ENCODE peak calls at places on chromosomes 13 and 19, in six cellular contexts. One of them, this sample, is unnamed.

GRCh38 chr19:46717034-46717715 is at the start of gene PRKD2:
- DNase-seq in H1: no peak
- DNase-seq in SK-N-SH: peak
- DNase-seq in HepG2: peak
- DNase-seq in K562: peak
- DNase-seq in HCT116: no peak
- DNase-seq in this sample: peak

GRCh38 chr19:57434386-57435061 is 601 bp upstream of the ZNF749 start:
- DNase-seq in H1: no peak
- DNase-seq in SK-N-SH: no peak
- DNase-seq in HepG2: no peak
- DNase-seq in K562: no peak
- DNase-seq in HCT116: no peak
- DNase-seq in this sample: no peak

GRCh38 chr19:51119675-51120074 is 5.0 kb upstream of the SIGLEC9 start:
- DNase-seq in H1: no peak
- DNase-seq in SK-N-SH: no peak
- DNase-seq in HepG2: no peak
- DNase-seq in K562: no peak
- DNase-seq in HCT116: no peak
- DNase-seq in this sample: no peak

GRCh38 chr19:13031917-13032623 is 36.8 kb downstream of the NFIX start:
- DNase-seq in H1: no peak
- DNase-seq in SK-N-SH: no peak
- DNase-seq in HepG2: peak
- DNase-seq in K562: no peak
- DNase-seq in HCT116: no peak
- DNase-seq in this sample: no peak

GRCh38 chr19:19137556-19138109 is 645 bp downstream of the TMEM161A start:
- DNase-seq in H1: no peak
- DNase-seq in SK-N-SH: peak
- DNase-seq in HepG2: no peak
- DNase-seq in K562: peak
- DNase-seq in HCT116: no peak
- DNase-seq in this sample: no peak

GRCh38 chr19:10270616-10271394 is at the start of gene ICAM1:
- DNase-seq in H1: no peak
- DNase-seq in SK-N-SH: peak
- DNase-seq in HepG2: peak
- DNase-seq in K562: peak
- DNase-seq in HCT116: no peak
- DNase-seq in this sample: no peak

GRCh38 chr19:12841094-12841493 is 2.8 kb downstream of the MAST1 start:
- DNase-seq in H1: peak
- DNase-seq in SK-N-SH: peak
- DNase-seq in HepG2: no peak
- DNase-seq in K562: peak
- DNase-seq in HCT116: no peak
- DNase-seq in this sample: peak

GRCh38 chr19:8722032-8722431 is 598 bp downstream of the OR2Z1 start:
- DNase-seq in H1: no peak
- DNase-seq in SK-N-SH: no peak
- DNase-seq in HepG2: no peak
- DNase-seq in K562: no peak
- DNase-seq in HCT116: no peak
- DNase-seq in this sample: no peak

GRCh38 chr13:77563110-77563509 is 27.6 kb downstream of the SCEL start:
- DNase-seq in H1: no peak
- DNase-seq in SK-N-SH: no peak
- DNase-seq in HepG2: peak
- DNase-seq in K562: no peak
- DNase-seq in HCT116: no peak
- DNase-seq in this sample: no peak

GRCh38 chr13:107865643-107866006 is 349.7 kb downstream of the LIG4 start:
- DNase-seq in H1: no peak
- DNase-seq in SK-N-SH: no peak
- DNase-seq in HepG2: no peak
- DNase-seq in K562: no peak
- DNase-seq in HCT116: no peak
- DNase-seq in this sample: peak

GRCh38 chr13:40813662-40814454 is 24.4 kb downstream of the SLC25A15 start:
- DNase-seq in H1: no peak
- DNase-seq in SK-N-SH: peak
- DNase-seq in HepG2: peak
- DNase-seq in K562: no peak
- DNase-seq in HCT116: no peak
- DNase-seq in this sample: peak

GRCh38 chr13:48978942-48979601 is 3.4 kb downstream of the FNDC3A start:
- DNase-seq in H1: no peak
- DNase-seq in SK-N-SH: no peak
- DNase-seq in HepG2: no peak
- DNase-seq in K562: peak
- DNase-seq in HCT116: no peak
- DNase-seq in this sample: no peak

GRCh38 chr13:99203601-99204579 is 3.2 kb downstream of the UBAC2 start:
- DNase-seq in H1: no peak
- DNase-seq in SK-N-SH: no peak
- DNase-seq in HepG2: no peak
- DNase-seq in K562: no peak
- DNase-seq in HCT116: no peak
- DNase-seq in this sample: no peak

GRCh38 chr19:8329993-8330392 is 8.7 kb downstream of the RPS28 start:
- DNase-seq in H1: no peak
- DNase-seq in SK-N-SH: no peak
- DNase-seq in HepG2: no peak
- DNase-seq in K562: peak
- DNase-seq in HCT116: no peak
- DNase-seq in this sample: no peak

DNA sequence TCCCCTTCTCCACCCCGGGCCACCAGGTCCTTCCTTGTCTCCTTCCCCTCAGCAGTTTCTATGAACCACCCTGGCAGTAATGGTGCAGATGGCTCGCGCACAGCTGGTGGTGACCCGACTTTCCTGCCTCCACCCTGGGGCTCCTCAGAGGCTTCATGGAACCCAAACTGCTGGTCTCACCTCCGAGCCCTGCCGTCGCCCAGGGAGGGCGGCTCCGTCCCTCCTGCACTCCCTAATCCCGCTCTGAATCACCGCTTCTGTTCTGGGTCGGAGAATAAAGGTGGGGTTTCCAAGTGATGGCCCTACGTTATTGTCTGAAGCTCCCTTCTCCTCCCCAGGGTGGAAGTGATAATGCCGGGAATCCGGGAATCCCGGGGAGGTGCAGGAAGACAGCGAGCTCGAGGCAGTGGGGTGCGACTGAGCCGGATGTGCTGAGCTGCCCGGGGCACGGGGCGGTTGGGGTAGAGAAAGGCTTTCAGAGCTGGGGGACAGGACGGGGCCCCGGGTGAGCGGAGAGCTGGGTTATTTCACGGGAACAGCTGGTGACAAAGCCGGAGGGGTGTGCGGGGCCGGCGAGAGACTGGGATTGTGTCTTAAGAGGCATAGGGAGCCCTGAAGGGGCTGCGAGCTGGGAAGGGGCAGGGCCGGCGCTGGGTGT is 711 bp downstream of the FUT2 start:
- DNase-seq in H1: no peak
- DNase-seq in SK-N-SH: no peak
- DNase-seq in HepG2: no peak
- DNase-seq in K562: no peak
- DNase-seq in HCT116: no peak
- DNase-seq in this sample: no peak
- TF ChIP-seq JUND in H1: no peak
- TF ChIP-seq JUND in SK-N-SH: no peak
- TF ChIP-seq JUND in HepG2: no peak
- TF ChIP-seq JUND in K562: no peak
- TF ChIP-seq JUND in HCT116: no peak
- TF ChIP-seq JUND in this sample: no peak

GRCh38 chr19:45637890-45638667 is 1.1 kb downstream of the EML2 start:
- DNase-seq in H1: no peak
- DNase-seq in SK-N-SH: no peak
- DNase-seq in HepG2: no peak
- DNase-seq in K562: no peak
- DNase-seq in HCT116: no peak
- DNase-seq in this sample: peak
- TF ChIP-seq JUND in H1: no peak
- TF ChIP-seq JUND in SK-N-SH: no peak
- TF ChIP-seq JUND in HepG2: no peak
- TF ChIP-seq JUND in K562: no peak
- TF ChIP-seq JUND in HCT116: no peak
- TF ChIP-seq JUND in this sample: no peak

GRCh38 chr13:30847697-30848307 is 58.3 kb upstream of the MEDAG start:
- DNase-seq in H1: no peak
- DNase-seq in SK-N-SH: no peak
- DNase-seq in HepG2: no peak
- DNase-seq in K562: no peak
- DNase-seq in HCT116: no peak
- DNase-seq in this sample: no peak
- TF ChIP-seq JUND in H1: no peak
- TF ChIP-seq JUND in SK-N-SH: no peak
- TF ChIP-seq JUND in HepG2: no peak
- TF ChIP-seq JUND in K562: no peak
- TF ChIP-seq JUND in HCT116: no peak
- TF ChIP-seq JUND in this sample: no peak

DNA sequence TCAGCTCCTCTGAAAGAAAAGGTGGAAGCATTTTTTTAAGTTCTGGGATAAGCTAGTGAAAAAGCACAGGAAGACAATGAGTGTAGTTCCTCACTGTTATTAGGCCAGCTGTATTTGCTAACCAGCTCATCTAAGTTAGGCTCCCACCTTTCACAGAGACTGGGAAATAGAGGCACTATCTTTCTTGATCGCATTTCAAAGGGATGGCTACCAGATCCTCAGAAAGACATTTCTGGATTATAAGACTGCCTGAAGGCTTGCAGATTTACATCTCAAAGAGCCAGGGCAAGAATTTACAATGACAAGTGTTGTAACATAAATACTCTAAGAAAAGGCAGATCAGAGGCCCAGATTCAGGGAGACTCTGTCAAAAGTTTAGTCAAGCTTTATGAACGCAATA is 1005.5 kb downstream of the PCDH9 start:
- DNase-seq in H1: peak
- DNase-seq in SK-N-SH: no peak
- DNase-seq in HepG2: no peak
- DNase-seq in K562: no peak
- DNase-seq in HCT116: no peak
- DNase-seq in this sample: peak
- TF ChIP-seq JUND in H1: peak
- TF ChIP-seq JUND in SK-N-SH: no peak
- TF ChIP-seq JUND in HepG2: no peak
- TF ChIP-seq JUND in K562: no peak
- TF ChIP-seq JUND in HCT116: no peak
- TF ChIP-seq JUND in this sample: no peak

DNA sequence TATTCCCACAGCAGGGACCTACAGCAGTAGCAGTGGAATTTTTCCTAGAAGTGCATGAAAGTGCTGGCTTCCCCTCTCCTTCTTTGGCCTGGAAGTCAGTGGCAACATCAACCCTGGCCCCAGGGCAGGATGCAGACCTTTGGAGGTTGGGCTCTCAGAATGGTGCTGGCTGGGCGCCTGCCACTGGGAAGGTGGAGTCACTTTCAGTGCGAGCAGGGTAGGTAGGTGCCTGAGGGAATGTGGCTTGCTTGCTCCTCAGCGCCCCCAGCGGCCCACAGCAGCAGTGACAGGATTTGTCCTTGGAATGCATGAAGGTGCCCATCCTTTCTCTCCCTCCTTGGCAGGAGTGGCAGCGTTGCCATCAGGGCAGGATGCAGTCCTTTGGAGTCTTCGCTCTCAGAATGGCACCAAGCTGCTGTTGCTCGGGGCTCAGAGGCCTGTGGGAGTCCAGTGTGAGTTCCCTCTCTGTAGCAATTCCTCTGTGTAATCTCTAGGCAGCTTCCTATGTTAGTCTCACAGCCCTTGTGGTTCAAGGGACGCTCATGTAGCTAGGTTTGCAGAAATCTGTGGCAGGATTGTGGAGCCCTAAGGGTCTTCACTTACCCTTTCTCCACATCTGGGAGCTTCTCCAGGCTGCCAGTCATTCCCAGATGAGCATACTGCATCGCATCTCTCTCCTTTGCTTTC is 354.4 kb upstream of the DACH1 start:
- DNase-seq in H1: peak
- DNase-seq in SK-N-SH: no peak
- DNase-seq in HepG2: peak
- DNase-seq in K562: peak
- DNase-seq in HCT116: peak
- DNase-seq in this sample: peak
- TF ChIP-seq JUND in H1: peak
- TF ChIP-seq JUND in SK-N-SH: no peak
- TF ChIP-seq JUND in HepG2: no peak
- TF ChIP-seq JUND in K562: no peak
- TF ChIP-seq JUND in HCT116: no peak
- TF ChIP-seq JUND in this sample: no peak

GRCh38 chr19:29415507-29415906 is 110.3 kb upstream of the VSTM2B start:
- DNase-seq in H1: no peak
- DNase-seq in SK-N-SH: no peak
- DNase-seq in HepG2: no peak
- DNase-seq in K562: no peak
- DNase-seq in HCT116: no peak
- DNase-seq in this sample: peak

GRCh38 chr19:29409121-29409862 is 116.5 kb upstream of the VSTM2B start:
- DNase-seq in H1: no peak
- DNase-seq in SK-N-SH: no peak
- DNase-seq in HepG2: no peak
- DNase-seq in K562: no peak
- DNase-seq in HCT116: no peak
- DNase-seq in this sample: no peak

GRCh38 chr19:29417048-29417447 is 108.7 kb upstream of the VSTM2B start:
- DNase-seq in H1: no peak
- DNase-seq in SK-N-SH: no peak
- DNase-seq in HepG2: no peak
- DNase-seq in K562: no peak
- DNase-seq in HCT116: no peak
- DNase-seq in this sample: no peak

GRCh38 chr19:29410974-29411615 is 114.7 kb upstream of the VSTM2B start:
- DNase-seq in H1: no peak
- DNase-seq in SK-N-SH: no peak
- DNase-seq in HepG2: no peak
- DNase-seq in K562: no peak
- DNase-seq in HCT116: no peak
- DNase-seq in this sample: no peak

DNA sequence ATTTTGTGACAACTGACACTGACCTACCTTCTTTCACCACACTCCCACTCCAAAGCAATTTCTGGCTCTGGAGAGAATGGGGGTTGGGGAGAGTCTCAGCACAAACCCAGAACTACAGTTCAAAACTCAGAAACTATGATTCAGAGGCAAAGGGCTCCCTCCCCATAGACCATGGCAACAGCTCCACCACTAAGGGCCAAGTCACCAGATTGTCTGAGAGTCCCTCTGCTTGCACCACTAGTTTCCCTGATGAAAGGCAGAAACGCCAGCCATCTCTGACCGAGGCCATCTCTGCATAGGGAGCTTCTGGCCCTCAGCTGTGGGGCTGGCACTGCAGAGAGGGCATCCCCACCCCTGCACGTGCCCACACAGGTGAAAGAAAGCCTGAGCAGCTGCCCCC is 112.4 kb upstream of the VSTM2B start:
- DNase-seq in H1: no peak
- DNase-seq in SK-N-SH: no peak
- DNase-seq in HepG2: no peak
- DNase-seq in K562: no peak
- DNase-seq in HCT116: no peak
- DNase-seq in this sample: no peak
- TF ChIP-seq JUND in H1: no peak
- TF ChIP-seq JUND in SK-N-SH: no peak
- TF ChIP-seq JUND in HepG2: no peak
- TF ChIP-seq JUND in K562: no peak
- TF ChIP-seq JUND in HCT116: no peak
- TF ChIP-seq JUND in this sample: no peak

GRCh38 chr19:4495471-4495870 is 22.8 kb downstream of the PLIN4 start:
- DNase-seq in H1: no peak
- DNase-seq in SK-N-SH: no peak
- DNase-seq in HepG2: no peak
- DNase-seq in K562: no peak
- DNase-seq in HCT116: peak
- DNase-seq in this sample: peak
- TF ChIP-seq JUND in H1: no peak
- TF ChIP-seq JUND in SK-N-SH: no peak
- TF ChIP-seq JUND in HepG2: no peak
- TF ChIP-seq JUND in K562: no peak
- TF ChIP-seq JUND in HCT116: no peak
- TF ChIP-seq JUND in this sample: no peak